ENCODE peak calls at places on chromosomes 3 and 15, in four cellular contexts. One of them, this sample, is unnamed.

GRCh38 chr3:11850003-11850402 is 3.3 kb upstream of the TAMM41 start:
- DNase-seq in A549: no peak
- DNase-seq in psoas muscle: no peak
- DNase-seq in AG04450: no peak
- DNase-seq in this sample: no peak

GRCh38 chr3:152745677-152746076 is 89.3 kb upstream of the P2RY1 start:
- DNase-seq in A549: no peak
- DNase-seq in psoas muscle: no peak
- DNase-seq in AG04450: no peak
- DNase-seq in this sample: no peak

GRCh38 chr3:174363256-174363655 is 495.9 kb upstream of the NAALADL2 start:
- DNase-seq in A549: no peak
- DNase-seq in psoas muscle: no peak
- DNase-seq in AG04450: no peak
- DNase-seq in this sample: no peak

GRCh38 chr3:150623945-150624344 is 20.8 kb downstream of the SELENOT start:
- DNase-seq in A549: no peak
- DNase-seq in psoas muscle: no peak
- DNase-seq in AG04450: no peak
- DNase-seq in this sample: no peak

GRCh38 chr15:42595641-42596240 is 20.3 kb downstream of the STARD9 start:
- DNase-seq in A549: no peak
- DNase-seq in psoas muscle: no peak
- DNase-seq in AG04450: no peak
- DNase-seq in this sample: no peak

GRCh38 chr3:18424862-18425640 is at the start of gene SATB1:
- DNase-seq in A549: no peak
- DNase-seq in psoas muscle: peak
- DNase-seq in AG04450: no peak
- DNase-seq in this sample: peak

GRCh38 chr15:82854554-82854953 is 45.1 kb downstream of the WHAMM start:
- DNase-seq in A549: no peak
- DNase-seq in psoas muscle: no peak
- DNase-seq in AG04450: no peak
- DNase-seq in this sample: no peak

GRCh38 chr15:78640840-78641733 is at the start of gene CHRNB4:
- DNase-seq in A549: peak
- DNase-seq in psoas muscle: no peak
- DNase-seq in AG04450: no peak
- DNase-seq in this sample: no peak

GRCh38 chr15:101113114-101114005 is 138.5 kb downstream of the CHSY1 start:
- DNase-seq in A549: no peak
- DNase-seq in psoas muscle: no peak
- DNase-seq in AG04450: no peak
- DNase-seq in this sample: no peak

GRCh38 chr3:160919942-160920341 is 163.9 kb downstream of the PPM1L start:
- DNase-seq in A549: no peak
- DNase-seq in psoas muscle: no peak
- DNase-seq in AG04450: no peak
- DNase-seq in this sample: no peak

GRCh38 chr3:174681784-174682183 is 177.3 kb upstream of the NAALADL2 start:
- DNase-seq in A549: no peak
- DNase-seq in psoas muscle: no peak
- DNase-seq in AG04450: no peak
- DNase-seq in this sample: no peak

GRCh38 chr3:178739720-178740119 is 203.5 kb downstream of the KCNMB2 start:
- DNase-seq in A549: no peak
- DNase-seq in psoas muscle: no peak
- DNase-seq in AG04450: no peak
- DNase-seq in this sample: no peak

GRCh38 chr3:171185959-171186358 is 159.4 kb upstream of the SLC2A2 start:
- DNase-seq in A549: no peak
- DNase-seq in psoas muscle: no peak
- DNase-seq in AG04450: no peak
- DNase-seq in this sample: no peak

GRCh38 chr3:13105181-13105580 is 32.0 kb upstream of the IQSEC1 start:
- DNase-seq in A549: no peak
- DNase-seq in psoas muscle: no peak
- DNase-seq in AG04450: no peak
- DNase-seq in this sample: no peak

GRCh38 chr3:157408499-157409149 is 28.0 kb upstream of the PTX3 start:
- DNase-seq in A549: no peak
- DNase-seq in psoas muscle: no peak
- DNase-seq in AG04450: no peak
- DNase-seq in this sample: peak

GRCh38 chr15:73700041-73700842 is 16.1 kb downstream of the CD276 start:
- DNase-seq in A549: peak
- DNase-seq in psoas muscle: peak
- DNase-seq in AG04450: peak
- DNase-seq in this sample: no peak

GRCh38 chr3:154188846-154189245 is 67.7 kb downstream of the ARHGEF26 start:
- DNase-seq in A549: no peak
- DNase-seq in psoas muscle: no peak
- DNase-seq in AG04450: no peak
- DNase-seq in this sample: no peak

GRCh38 chr3:129827765-129828164 is 65.7 kb downstream of the TMCC1 start:
- DNase-seq in A549: no peak
- DNase-seq in psoas muscle: no peak
- DNase-seq in AG04450: no peak
- DNase-seq in this sample: no peak

GRCh38 chr15:96014939-96015338 is 315.6 kb upstream of the NR2F2 start:
- DNase-seq in A549: no peak
- DNase-seq in psoas muscle: no peak
- DNase-seq in AG04450: no peak
- DNase-seq in this sample: no peak

GRCh38 chr3:14154895-14155432 is 23.4 kb downstream of the XPC start:
- DNase-seq in A549: no peak
- DNase-seq in psoas muscle: no peak
- DNase-seq in AG04450: no peak
- DNase-seq in this sample: no peak

GRCh38 chr3:183579967-183580720 is 24.6 kb upstream of the KLHL6 start:
- DNase-seq in A549: no peak
- DNase-seq in psoas muscle: no peak
- DNase-seq in AG04450: no peak
- DNase-seq in this sample: no peak

GRCh38 chr3:53269888-53270880 is 14.4 kb upstream of the TKT start:
- DNase-seq in A549: peak
- DNase-seq in psoas muscle: peak
- DNase-seq in AG04450: peak
- DNase-seq in this sample: peak

GRCh38 chr15:96535148-96535547 is 204.6 kb downstream of the NR2F2 start:
- DNase-seq in A549: no peak
- DNase-seq in psoas muscle: no peak
- DNase-seq in AG04450: no peak
- DNase-seq in this sample: no peak

GRCh38 chr3:71579934-71580318 is 3.6 kb downstream of the FOXP1 start:
- DNase-seq in A549: no peak
- DNase-seq in psoas muscle: no peak
- DNase-seq in AG04450: no peak
- DNase-seq in this sample: no peak

GRCh38 chr3:97001611-97002010 is 187.2 kb downstream of the EPHA6 start:
- DNase-seq in A549: no peak
- DNase-seq in psoas muscle: no peak
- DNase-seq in AG04450: no peak
- DNase-seq in this sample: no peak

GRCh38 chr15:70320077-70320830 is 222.5 kb upstream of the TLE3 start:
- DNase-seq in A549: no peak
- DNase-seq in psoas muscle: no peak
- DNase-seq in AG04450: no peak
- DNase-seq in this sample: no peak

GRCh38 chr15:70324001-70324974 is 226.6 kb upstream of the TLE3 start:
- DNase-seq in A549: no peak
- DNase-seq in psoas muscle: no peak
- DNase-seq in AG04450: peak
- DNase-seq in this sample: peak

GRCh38 chr15:70322051-70322668 is 224.4 kb upstream of the TLE3 start:
- DNase-seq in A549: no peak
- DNase-seq in psoas muscle: no peak
- DNase-seq in AG04450: no peak
- DNase-seq in this sample: no peak

GRCh38 chr15:70321106-70321809 is 223.5 kb upstream of the TLE3 start:
- DNase-seq in A549: no peak
- DNase-seq in psoas muscle: no peak
- DNase-seq in AG04450: no peak
- DNase-seq in this sample: no peak

DNA sequence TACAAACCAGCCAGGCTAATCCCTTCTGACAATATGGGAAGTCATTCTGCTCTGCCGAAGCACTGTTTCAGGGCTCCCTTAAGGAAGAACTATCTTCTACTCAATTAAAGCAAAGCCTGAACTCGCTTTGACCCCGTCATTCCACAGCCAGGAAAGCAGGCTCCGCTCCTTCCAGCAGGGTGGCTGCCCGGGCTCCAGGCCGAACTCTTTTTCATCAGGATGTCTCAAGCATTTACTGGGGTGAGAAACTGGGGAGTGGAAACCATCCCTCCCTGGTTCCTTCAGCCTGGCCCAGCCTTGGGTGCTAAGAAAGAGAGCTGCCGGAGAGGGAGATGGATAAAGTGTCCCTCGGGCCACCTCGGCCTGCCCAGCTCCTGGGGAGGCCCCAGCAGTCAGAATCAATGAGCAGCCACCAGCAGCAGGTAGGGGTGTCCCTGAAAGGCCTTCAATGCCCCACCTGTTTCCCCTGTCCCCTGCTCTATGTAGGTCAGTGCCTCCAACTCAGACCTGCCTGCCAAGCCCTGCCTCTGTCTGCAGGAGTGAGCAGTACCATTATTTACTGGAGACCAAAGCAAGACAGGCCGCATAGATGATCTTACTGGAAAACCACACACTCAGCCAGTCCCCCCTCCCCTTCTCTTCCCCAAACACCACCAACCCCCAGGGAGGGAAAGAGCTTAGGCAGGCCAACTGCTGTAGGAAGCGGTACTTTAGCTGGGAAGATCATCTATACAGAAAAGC is 225.6 kb upstream of the TLE3 start:
- DNase-seq in A549: no peak
- DNase-seq in psoas muscle: peak
- DNase-seq in AG04450: no peak
- DNase-seq in this sample: no peak
- H3K27ac ChIP-seq in A549: peak
- H3K27ac ChIP-seq in psoas muscle: no peak
- H3K27ac ChIP-seq in AG04450: peak
- H3K27ac ChIP-seq in this sample: peak

DNA sequence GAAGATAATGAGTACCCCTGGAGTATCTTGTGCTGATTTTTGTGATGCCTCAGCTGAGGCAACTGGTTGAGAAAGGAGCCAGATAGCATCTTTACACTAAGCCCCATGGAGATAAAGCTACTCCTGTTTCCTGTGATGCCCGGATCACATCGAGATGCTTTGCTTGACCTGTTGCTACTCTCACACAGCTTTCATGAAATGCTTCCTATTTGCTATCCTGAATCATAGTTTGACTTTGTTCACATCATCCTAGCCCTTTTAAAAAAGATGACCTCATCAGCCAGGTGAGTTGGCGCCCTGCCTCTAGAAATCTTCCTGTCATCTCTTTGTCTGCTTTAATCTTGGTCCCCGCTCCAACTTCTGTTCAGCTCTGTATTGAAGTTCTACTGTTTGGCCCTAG is 409.6 kb upstream of the TBL1XR1 start:
- DNase-seq in A549: no peak
- DNase-seq in psoas muscle: no peak
- DNase-seq in AG04450: no peak
- DNase-seq in this sample: no peak
- H3K27ac ChIP-seq in A549: peak
- H3K27ac ChIP-seq in psoas muscle: no peak
- H3K27ac ChIP-seq in AG04450: no peak
- H3K27ac ChIP-seq in this sample: peak

GRCh38 chr3:98782826-98783500 is 19.8 kb downstream of the ST3GAL6 start:
- DNase-seq in A549: no peak
- DNase-seq in psoas muscle: no peak
- DNase-seq in AG04450: no peak
- DNase-seq in this sample: no peak

GRCh38 chr3:98786364-98786930 is 23.3 kb downstream of the ST3GAL6 start:
- DNase-seq in A549: no peak
- DNase-seq in psoas muscle: no peak
- DNase-seq in AG04450: no peak
- DNase-seq in this sample: no peak

GRCh38 chr3:98787181-98787580 is 24.0 kb downstream of the ST3GAL6 start:
- DNase-seq in A549: no peak
- DNase-seq in psoas muscle: no peak
- DNase-seq in AG04450: no peak
- DNase-seq in this sample: no peak

GRCh38 chr3:98784666-98785600 is 21.8 kb downstream of the ST3GAL6 start:
- DNase-seq in A549: no peak
- DNase-seq in psoas muscle: no peak
- DNase-seq in AG04450: peak
- DNase-seq in this sample: no peak

GRCh38 chr3:98784042-98784441 is 20.9 kb downstream of the ST3GAL6 start:
- DNase-seq in A549: no peak
- DNase-seq in psoas muscle: no peak
- DNase-seq in AG04450: no peak
- DNase-seq in this sample: no peak
- H3K27ac ChIP-seq in A549: no peak
- H3K27ac ChIP-seq in psoas muscle: peak
- H3K27ac ChIP-seq in AG04450: no peak
- H3K27ac ChIP-seq in this sample: peak

GRCh38 chr3:99863588-99863987 is 45.9 kb downstream of the CMSS1 start:
- DNase-seq in A549: no peak
- DNase-seq in psoas muscle: no peak
- DNase-seq in AG04450: no peak
- DNase-seq in this sample: no peak

GRCh38 chr3:99863002-99863401 is 45.3 kb downstream of the CMSS1 start:
- DNase-seq in A549: no peak
- DNase-seq in psoas muscle: no peak
- DNase-seq in AG04450: no peak
- DNase-seq in this sample: no peak

GRCh38 chr3:99864289-99864688 is 46.6 kb downstream of the CMSS1 start:
- DNase-seq in A549: no peak
- DNase-seq in psoas muscle: no peak
- DNase-seq in AG04450: no peak
- DNase-seq in this sample: no peak

GRCh38 chr3:99866167-99866810 is 48.6 kb downstream of the CMSS1 start:
- DNase-seq in A549: no peak
- DNase-seq in psoas muscle: no peak
- DNase-seq in AG04450: no peak
- DNase-seq in this sample: no peak

DNA sequence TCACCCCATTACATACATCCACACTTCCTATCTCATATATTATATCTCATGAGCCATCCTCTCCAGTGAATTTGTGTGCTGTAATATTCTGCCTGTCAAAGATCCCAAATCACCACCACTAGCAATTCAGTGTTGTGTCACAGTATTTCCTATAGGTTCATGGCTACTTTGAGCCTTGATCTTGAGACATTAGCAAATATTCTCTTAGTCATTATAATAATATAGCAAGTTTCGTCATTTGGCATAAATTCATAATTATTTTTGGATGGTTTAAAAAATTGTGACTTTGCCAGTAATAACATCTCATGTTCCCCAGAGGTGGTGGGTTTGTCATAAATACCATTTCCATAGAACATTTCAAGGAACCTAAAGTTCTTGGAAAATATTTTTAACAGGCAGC is 47.7 kb downstream of the CMSS1 start:
- DNase-seq in A549: no peak
- DNase-seq in psoas muscle: no peak
- DNase-seq in AG04450: no peak
- DNase-seq in this sample: no peak
- H3K27ac ChIP-seq in A549: no peak
- H3K27ac ChIP-seq in psoas muscle: peak
- H3K27ac ChIP-seq in AG04450: no peak
- H3K27ac ChIP-seq in this sample: no peak

This sample was measured in epithelial cell of prostate.